ENCODE peak calls at places on chromosomes 1 and 21, in six cellular contexts. One of them, this sample, is unnamed.

GRCh38 chr1:14993414-14993813 is 160.1 kb upstream of the TMEM51 start:
- DNase-seq in mucosa of descending colon: no peak
- DNase-seq in cardiac muscle cell: no peak
- DNase-seq in colonic mucosa: no peak
- DNase-seq in GM23338: no peak
- DNase-seq in astrocyte of the spinal cord: no peak
- DNase-seq in this sample: no peak

GRCh38 chr1:167862432-167863076 is 51.4 kb downstream of the ADCY10 start:
- DNase-seq in cardiac muscle cell: no peak
- DNase-seq in colonic mucosa: no peak
- DNase-seq in astrocyte of the spinal cord: peak; percentile 22
- DNase-seq in GM23338: no peak
- DNase-seq in mucosa of descending colon: no peak
- DNase-seq in this sample: no peak

GRCh38 chr1:31182352-31182751 is 57.3 kb downstream of the NKAIN1 start:
- DNase-seq in GM23338: peak; percentile 91
- DNase-seq in mucosa of descending colon: peak; percentile 75
- DNase-seq in cardiac muscle cell: peak; percentile 95
- DNase-seq in astrocyte of the spinal cord: peak; percentile 84
- DNase-seq in colonic mucosa: peak; percentile 67
- DNase-seq in this sample: peak; percentile 86

GRCh38 chr1:8154621-8155052 is 128.5 kb upstream of the ERRFI1 start:
- DNase-seq in astrocyte of the spinal cord: peak; percentile 64
- DNase-seq in GM23338: no peak
- DNase-seq in cardiac muscle cell: peak; percentile 41
- DNase-seq in mucosa of descending colon: no peak
- DNase-seq in colonic mucosa: no peak
- DNase-seq in this sample: no peak

GRCh38 chr1:205983925-205984725 is 19.1 kb downstream of the RAB7B start:
- DNase-seq in cardiac muscle cell: peak; percentile 75
- DNase-seq in GM23338: peak; percentile 86
- DNase-seq in astrocyte of the spinal cord: peak; percentile 55
- DNase-seq in colonic mucosa: peak; percentile 46
- DNase-seq in mucosa of descending colon: peak; percentile 66
- DNase-seq in this sample: peak; percentile 69

GRCh38 chr1:155966750-155967149 is 11.6 kb downstream of the ARHGEF2 start:
- DNase-seq in astrocyte of the spinal cord: no peak
- DNase-seq in mucosa of descending colon: no peak
- DNase-seq in cardiac muscle cell: no peak
- DNase-seq in GM23338: no peak
- DNase-seq in colonic mucosa: no peak
- DNase-seq in this sample: no peak

GRCh38 chr21:44647222-44647552 is 973 bp downstream of the KRTAP10-11 start:
- DNase-seq in GM23338: no peak
- DNase-seq in astrocyte of the spinal cord: no peak
- DNase-seq in colonic mucosa: no peak
- DNase-seq in cardiac muscle cell: no peak
- DNase-seq in mucosa of descending colon: no peak
- DNase-seq in this sample: no peak

GRCh38 chr1:32186077-32186476 is 6.6 kb downstream of the TXLNA start:
- DNase-seq in colonic mucosa: no peak
- DNase-seq in mucosa of descending colon: no peak
- DNase-seq in cardiac muscle cell: no peak
- DNase-seq in astrocyte of the spinal cord: no peak
- DNase-seq in GM23338: no peak
- DNase-seq in this sample: no peak

GRCh38 chr1:203076031-203076511 is 9.7 kb downstream of the MYOG start:
- DNase-seq in GM23338: peak; percentile 71
- DNase-seq in mucosa of descending colon: no peak
- DNase-seq in colonic mucosa: no peak
- DNase-seq in astrocyte of the spinal cord: no peak
- DNase-seq in cardiac muscle cell: no peak
- DNase-seq in this sample: peak; percentile 50

GRCh38 chr1:91804546-91805023 is 81.4 kb downstream of the TGFBR3 start:
- DNase-seq in cardiac muscle cell: peak; percentile 70
- DNase-seq in GM23338: no peak
- DNase-seq in colonic mucosa: no peak
- DNase-seq in astrocyte of the spinal cord: peak; percentile 89
- DNase-seq in mucosa of descending colon: no peak
- DNase-seq in this sample: no peak

GRCh38 chr21:45270306-45270821 is 17.3 kb downstream of the POFUT2 start:
- DNase-seq in astrocyte of the spinal cord: no peak
- DNase-seq in colonic mucosa: no peak
- DNase-seq in mucosa of descending colon: no peak
- DNase-seq in cardiac muscle cell: no peak
- DNase-seq in GM23338: peak; percentile 60
- DNase-seq in this sample: no peak

GRCh38 chr1:196361112-196361714 is 247.0 kb downstream of the KCNT2 start:
- DNase-seq in colonic mucosa: no peak
- DNase-seq in GM23338: no peak
- DNase-seq in cardiac muscle cell: peak; percentile 11
- DNase-seq in astrocyte of the spinal cord: no peak
- DNase-seq in mucosa of descending colon: no peak
- DNase-seq in this sample: no peak

GRCh38 chr1:938088-938683 is 14.5 kb downstream of the SAMD11 start:
- DNase-seq in GM23338: no peak
- DNase-seq in astrocyte of the spinal cord: peak; percentile 29
- DNase-seq in cardiac muscle cell: peak; percentile 24
- DNase-seq in mucosa of descending colon: peak; percentile 63
- DNase-seq in colonic mucosa: peak; percentile 56
- DNase-seq in this sample: peak; percentile 58

GRCh38 chr1:178411756-178412399 is 84.9 kb downstream of the CLEC20A start:
- DNase-seq in mucosa of descending colon: no peak
- DNase-seq in astrocyte of the spinal cord: no peak
- DNase-seq in colonic mucosa: no peak
- DNase-seq in GM23338: no peak
- DNase-seq in cardiac muscle cell: no peak
- DNase-seq in this sample: no peak

GRCh38 chr1:31761883-31762282 is 2.3 kb downstream of the ADGRB2 start:
- DNase-seq in mucosa of descending colon: no peak
- DNase-seq in cardiac muscle cell: peak; percentile 47
- DNase-seq in colonic mucosa: no peak
- DNase-seq in astrocyte of the spinal cord: peak; percentile 52
- DNase-seq in GM23338: no peak
- DNase-seq in this sample: no peak

GRCh38 chr1:79694241-79694640 is 687.7 kb upstream of the ADGRL4 start:
- DNase-seq in colonic mucosa: no peak
- DNase-seq in cardiac muscle cell: no peak
- DNase-seq in GM23338: no peak
- DNase-seq in mucosa of descending colon: no peak
- DNase-seq in astrocyte of the spinal cord: no peak
- DNase-seq in this sample: no peak

GRCh38 chr1:55249646-55250398 is 34.7 kb upstream of the USP24 start:
- DNase-seq in GM23338: no peak
- DNase-seq in cardiac muscle cell: no peak
- DNase-seq in astrocyte of the spinal cord: no peak
- DNase-seq in colonic mucosa: no peak
- DNase-seq in mucosa of descending colon: no peak
- DNase-seq in this sample: no peak

GRCh38 chr1:216119600-216119999 is 303.6 kb downstream of the USH2A start:
- DNase-seq in GM23338: peak; percentile 48
- DNase-seq in astrocyte of the spinal cord: peak; percentile 38
- DNase-seq in mucosa of descending colon: peak; percentile 15
- DNase-seq in cardiac muscle cell: peak; percentile 45
- DNase-seq in colonic mucosa: no peak
- DNase-seq in this sample: no peak

GRCh38 chr1:152752225-152752624 is 5.6 kb upstream of the KPRP start:
- DNase-seq in GM23338: no peak
- DNase-seq in mucosa of descending colon: no peak
- DNase-seq in colonic mucosa: no peak
- DNase-seq in astrocyte of the spinal cord: peak; percentile 42
- DNase-seq in cardiac muscle cell: no peak
- DNase-seq in this sample: no peak

GRCh38 chr1:224626042-224626441 is 9.9 kb downstream of the CNIH3 start:
- DNase-seq in colonic mucosa: no peak
- DNase-seq in cardiac muscle cell: peak; percentile 84
- DNase-seq in mucosa of descending colon: no peak
- DNase-seq in GM23338: no peak
- DNase-seq in astrocyte of the spinal cord: peak; percentile 84
- DNase-seq in this sample: no peak

GRCh38 chr1:52601976-52602327 is 219 bp upstream of the GPX7 start:
- DNase-seq in cardiac muscle cell: no peak
- DNase-seq in colonic mucosa: peak; percentile 20
- DNase-seq in mucosa of descending colon: no peak
- DNase-seq in GM23338: peak; percentile 28
- DNase-seq in astrocyte of the spinal cord: peak; percentile 22
- DNase-seq in this sample: no peak

GRCh38 chr1:234902774-234903173 is 225.9 kb downstream of the TOMM20 start:
- DNase-seq in astrocyte of the spinal cord: no peak
- DNase-seq in cardiac muscle cell: no peak
- DNase-seq in colonic mucosa: no peak
- DNase-seq in GM23338: no peak
- DNase-seq in mucosa of descending colon: no peak
- DNase-seq in this sample: no peak

GRCh38 chr1:203795382-203796222 is at the start of the genes ZBED6 and ZC3H11A:
- DNase-seq in colonic mucosa: peak; percentile 99
- DNase-seq in mucosa of descending colon: peak; percentile 99
- DNase-seq in GM23338: peak; percentile 100
- DNase-seq in astrocyte of the spinal cord: peak; percentile 98
- DNase-seq in cardiac muscle cell: peak; percentile 99
- DNase-seq in this sample: peak; percentile 95

GRCh38 chr1:14945132-14946010 is 208.2 kb upstream of the TMEM51 start:
- DNase-seq in cardiac muscle cell: peak; percentile 88
- DNase-seq in mucosa of descending colon: peak; percentile 29
- DNase-seq in colonic mucosa: peak; percentile 43
- DNase-seq in GM23338: peak; percentile 68
- DNase-seq in astrocyte of the spinal cord: peak; percentile 88
- DNase-seq in this sample: no peak

GRCh38 chr1:192788184-192788583 is 20.7 kb upstream of the RGS2 start:
- DNase-seq in GM23338: peak; percentile 26
- DNase-seq in mucosa of descending colon: no peak
- DNase-seq in colonic mucosa: peak; percentile 23
- DNase-seq in astrocyte of the spinal cord: peak; percentile 76
- DNase-seq in cardiac muscle cell: peak; percentile 65
- DNase-seq in this sample: peak; percentile 26

GRCh38 chr1:203931953-203932352 is 70.6 kb downstream of the SNRPE start:
- DNase-seq in astrocyte of the spinal cord: no peak
- DNase-seq in mucosa of descending colon: no peak
- DNase-seq in cardiac muscle cell: no peak
- DNase-seq in colonic mucosa: no peak
- DNase-seq in GM23338: no peak
- DNase-seq in this sample: no peak

GRCh38 chr1:180027949-180028445 is 73.4 kb downstream of the CEP350 start:
- DNase-seq in GM23338: no peak
- DNase-seq in mucosa of descending colon: no peak
- DNase-seq in cardiac muscle cell: peak; percentile 88
- DNase-seq in astrocyte of the spinal cord: peak; percentile 45
- DNase-seq in colonic mucosa: no peak
- DNase-seq in this sample: no peak

GRCh38 chr1:228345201-228345930 is 61.3 kb downstream of the TRIM11 start:
- DNase-seq in astrocyte of the spinal cord: no peak
- DNase-seq in colonic mucosa: no peak
- DNase-seq in GM23338: no peak
- DNase-seq in cardiac muscle cell: no peak
- DNase-seq in mucosa of descending colon: no peak
- DNase-seq in this sample: no peak

GRCh38 chr1:56434659-56435202 is 144.6 kb downstream of the PLPP3 start:
- DNase-seq in GM23338: peak; percentile 35
- DNase-seq in colonic mucosa: no peak
- DNase-seq in mucosa of descending colon: no peak
- DNase-seq in astrocyte of the spinal cord: no peak
- DNase-seq in cardiac muscle cell: no peak
- DNase-seq in this sample: no peak
- TF ChIP-seq CTCF in GM23338: peak; percentile 47
- TF ChIP-seq CTCF in colonic mucosa: no peak
- TF ChIP-seq CTCF in mucosa of descending colon: no peak
- TF ChIP-seq CTCF in astrocyte of the spinal cord: no peak
- TF ChIP-seq CTCF in cardiac muscle cell: peak; percentile 8
- TF ChIP-seq CTCF in this sample: no peak

DNA sequence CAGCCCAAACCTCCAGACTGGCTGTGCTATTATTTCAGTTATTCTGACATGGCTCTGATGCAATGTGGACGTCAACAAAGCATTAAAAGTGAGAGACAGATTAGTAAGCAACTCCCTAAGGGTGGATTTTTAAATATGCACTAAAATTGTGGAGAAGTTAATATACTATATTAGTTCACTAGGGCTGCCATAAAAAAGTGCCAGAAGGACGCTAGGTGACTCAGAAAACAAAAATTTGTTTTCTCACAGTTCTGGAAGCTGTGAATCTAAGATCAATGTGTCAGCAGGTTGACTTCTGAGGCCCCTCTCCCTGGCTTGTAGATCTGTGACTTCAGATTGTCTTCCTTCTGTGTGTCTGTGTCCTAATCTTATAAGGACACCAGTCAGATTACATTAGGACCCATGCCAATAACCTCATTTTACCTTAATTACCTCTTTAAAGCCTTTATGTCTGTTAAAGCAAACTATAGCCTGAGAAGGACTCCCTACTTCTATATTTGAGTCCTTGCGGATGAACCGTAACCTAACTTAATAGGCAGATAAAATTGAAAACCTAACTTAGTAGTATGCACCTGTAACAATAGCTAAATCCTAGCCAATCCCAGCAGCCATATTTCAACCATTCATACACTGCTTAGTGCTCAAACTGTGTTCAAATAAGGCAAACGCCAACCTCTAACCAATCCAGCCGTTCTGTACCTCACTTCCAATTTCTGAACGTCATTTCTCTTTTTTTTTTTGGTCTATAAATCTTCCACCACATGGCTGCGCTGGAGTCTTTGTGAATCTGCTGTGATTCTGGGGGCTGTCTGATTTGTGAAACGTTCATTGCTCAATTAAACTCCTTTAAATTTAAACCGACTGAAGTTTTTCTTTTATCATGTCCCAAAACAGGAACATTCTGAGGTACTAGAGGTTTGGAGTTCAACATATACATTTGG is 65.9 kb upstream of the BACH1 start:
- DNase-seq in GM23338: no peak
- DNase-seq in cardiac muscle cell: peak; percentile 50
- DNase-seq in colonic mucosa: no peak
- DNase-seq in astrocyte of the spinal cord: peak; percentile 67
- DNase-seq in mucosa of descending colon: no peak
- DNase-seq in this sample: no peak
- TF ChIP-seq CTCF in GM23338: peak; percentile 14
- TF ChIP-seq CTCF in cardiac muscle cell: peak; percentile 5
- TF ChIP-seq CTCF in colonic mucosa: no peak
- TF ChIP-seq CTCF in astrocyte of the spinal cord: no peak
- TF ChIP-seq CTCF in mucosa of descending colon: no peak
- TF ChIP-seq CTCF in this sample: no peak

DNA sequence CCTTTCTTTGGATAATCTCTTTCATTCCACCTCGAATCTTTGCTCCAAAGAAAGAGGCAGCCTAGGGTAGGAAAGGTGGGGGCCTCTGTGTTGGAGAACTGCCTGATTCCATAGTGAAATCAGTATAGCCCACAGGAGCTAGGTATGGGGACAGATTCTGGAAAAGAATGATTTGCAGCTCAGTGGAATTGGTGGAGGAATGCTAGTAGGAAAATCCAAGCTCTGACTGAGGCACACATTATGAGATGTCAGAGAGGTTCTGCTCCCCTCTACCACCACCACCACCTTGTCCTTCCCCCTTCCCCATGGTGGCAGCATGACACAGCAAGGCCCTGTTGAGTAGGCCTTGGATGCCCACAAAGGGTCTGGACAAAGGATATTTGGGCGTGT is 810 bp downstream of the MLLT11 start:
- DNase-seq in colonic mucosa: no peak
- DNase-seq in cardiac muscle cell: no peak
- DNase-seq in astrocyte of the spinal cord: peak; percentile 42
- DNase-seq in GM23338: no peak
- DNase-seq in mucosa of descending colon: no peak
- DNase-seq in this sample: no peak
- TF ChIP-seq CTCF in colonic mucosa: no peak
- TF ChIP-seq CTCF in cardiac muscle cell: no peak
- TF ChIP-seq CTCF in astrocyte of the spinal cord: no peak
- TF ChIP-seq CTCF in GM23338: no peak
- TF ChIP-seq CTCF in mucosa of descending colon: no peak
- TF ChIP-seq CTCF in this sample: no peak

GRCh38 chr21:46634966-46635323 is 529 bp upstream of the PRMT2 start:
- DNase-seq in GM23338: peak; percentile 95
- DNase-seq in astrocyte of the spinal cord: peak; percentile 90
- DNase-seq in cardiac muscle cell: peak; percentile 92
- DNase-seq in colonic mucosa: peak; percentile 66
- DNase-seq in mucosa of descending colon: peak; percentile 75
- DNase-seq in this sample: no peak
- TF ChIP-seq CTCF in GM23338: no peak
- TF ChIP-seq CTCF in astrocyte of the spinal cord: peak; percentile 18
- TF ChIP-seq CTCF in cardiac muscle cell: peak; percentile 36
- TF ChIP-seq CTCF in colonic mucosa: no peak
- TF ChIP-seq CTCF in mucosa of descending colon: no peak
- TF ChIP-seq CTCF in this sample: peak; percentile 18

This sample was measured in endothelial cell.